ENCODE peak calls at places on chromosomes 11 and 22, in eight cellular contexts. T is stimulated activated CD4-positive, alpha-beta T cell treated with anti-CD3 and anti-CD28 coated beads, Interleukin-15, amount 100 ng/mL, for 48 hours; Q is stimulated activated CD8-positive, alpha-beta memory T cell treated with anti-CD3 and anti-CD28 coated beads, Interleukin-2, amount 100 ng/mL, for 1 hour; Y is effector memory CD8-positive, alpha-beta T cell; I is C1 segment of cervical spinal cord; C is fibroblast of the aortic adventitia; N is fibroblast of gingiva; F is endothelial cell. R is an unnamed sample.

GRCh38 chr11:126857860-126858808 is 142.4 kb downstream of the KIRREL3 start:
- DNase-seq in N (no peak), I (no peak), F (no peak), Q (no peak), T (no peak), C (peak), Y (no peak), R (no peak)

GRCh38 chr11:43988040-43988793 is 45.8 kb downstream of the C11orf96 start:
- DNase-seq in F (no peak), Q (no peak), Y (no peak), N (no peak), C (peak), I (no peak), T (no peak), R (no peak)

GRCh38 chr11:71336996-71337772 is 84.8 kb upstream of the SHANK2 start:
- DNase-seq in Q (no peak), I (no peak), N (no peak), T (no peak), F (no peak), Y (no peak), C (no peak), R (no peak)

GRCh38 chr11:114262681-114263509 is 33.3 kb upstream of the NNMT start:
- DNase-seq in F (peak), C (peak), Q (no peak), Y (no peak), T (no peak), N (peak), I (no peak), R (no peak)

GRCh38 chr22:46531776-46532175 is 5.6 kb downstream of the CELSR1 start:
- DNase-seq in Y (no peak), F (no peak), T (no peak), N (no peak), C (no peak), I (no peak), Q (no peak), R (no peak)

GRCh38 chr11:44235765-44236201 is 74.2 kb downstream of the ALX4 start:
- DNase-seq in Q (no peak), N (peak), I (peak), T (no peak), C (peak), Y (no peak), F (no peak), R (no peak)

GRCh38 chr22:39574779-39575551 is 4.4 kb downstream of the CACNA1I start:
- DNase-seq in Y (no peak), I (peak), N (no peak), T (no peak), Q (no peak), F (no peak), C (peak), R (no peak)

GRCh38 chr11:19595840-19596751 is 116.5 kb upstream of the NAV2 start:
- DNase-seq in F (no peak), Q (no peak), I (peak), Y (no peak), T (no peak), N (peak), C (peak), R (no peak)

GRCh38 chr11:8693555-8693954 is 11.0 kb downstream of the RPL27A start:
- DNase-seq in Y (no peak), I (no peak), N (peak), Q (no peak), C (no peak), F (no peak), T (no peak), R (no peak)

GRCh38 chr11:127651175-127651887 is 650.8 kb upstream of the KIRREL3 start:
- DNase-seq in T (no peak), F (no peak), I (no peak), C (peak), Q (no peak), N (no peak), Y (no peak), R (no peak)

GRCh38 chr22:39748877-39749276 is 144.7 kb downstream of the ENTHD1 start:
- DNase-seq in Q (no peak), F (no peak), Y (no peak), T (no peak), I (no peak), N (peak), C (peak), R (no peak)

GRCh38 chr11:72719551-72719950 is 32.7 kb downstream of the ARAP1 start:
- DNase-seq in C (no peak), T (no peak), I (no peak), N (no peak), F (no peak), Q (no peak), Y (no peak), R (no peak)

GRCh38 chr11:115207166-115207591 is 297.0 kb downstream of the CADM1 start:
- DNase-seq in F (no peak), Q (no peak), C (no peak), I (no peak), Y (no peak), N (no peak), T (no peak), R (no peak)

GRCh38 chr11:115709297-115709696 is 205.1 kb upstream of the CADM1 start:
- DNase-seq in F (no peak), T (no peak), I (peak), Y (no peak), C (no peak), Q (no peak), N (no peak), R (no peak)

GRCh38 chr11:133515075-133515474 is 17.2 kb downstream of the OPCML start:
- DNase-seq in T (no peak), I (no peak), C (no peak), N (no peak), Q (no peak), Y (no peak), F (no peak), R (no peak)

GRCh38 chr11:13668957-13669521 is 571 bp downstream of the FAR1 start:
- DNase-seq in F (peak), Q (peak), N (peak), I (no peak), Y (peak), C (peak), T (peak), R (no peak)

GRCh38 chr22:25359601-25360261 is 140.3 kb downstream of the CRYBB2 start:
- DNase-seq in I (no peak), Q (no peak), Y (no peak), N (no peak), C (no peak), F (no peak), T (no peak), R (no peak)

GRCh38 chr22:22616636-22617035 is 27.8 kb upstream of the GGTLC2 start:
- DNase-seq in Q (no peak), F (no peak), T (peak), I (no peak), Y (no peak), C (no peak), N (no peak), R (peak)

GRCh38 chr22:31680764-31681624 is 19.0 kb upstream of the PISD start:
- DNase-seq in N (peak), Y (no peak), Q (no peak), I (no peak), T (no peak), C (peak), F (no peak), R (no peak)

GRCh38 chr11:129390303-129390816 is 14.7 kb downstream of the BARX2 start:
- DNase-seq in C (no peak), T (no peak), Q (no peak), Y (no peak), N (no peak), I (no peak), F (no peak), R (no peak)

GRCh38 chr11:121237686-121238658 is 54.6 kb upstream of the SC5D start:
- DNase-seq in T (peak), N (peak), I (no peak), F (no peak), C (peak), Q (no peak), Y (no peak), R (no peak)

GRCh38 chr11:45133871-45134270 is 12.6 kb upstream of the PRDM11 start:
- DNase-seq in C (no peak), Y (no peak), T (no peak), Q (no peak), I (no peak), F (no peak), N (no peak), R (no peak)

GRCh38 chr11:36411202-36411640 is 98.9 kb downstream of the TRAF6 start:
- DNase-seq in F (no peak), C (no peak), I (peak), Y (peak), N (no peak), Q (no peak), T (no peak), R (no peak)

GRCh38 chr11:111236355-111236754 is 9.2 kb upstream of the POU2AF2 start:
- DNase-seq in T (no peak), C (peak), I (no peak), F (no peak), Y (no peak), N (no peak), Q (no peak), R (no peak)

GRCh38 chr22:41197808-41198585 is 7.1 kb upstream of the L3MBTL2 start:
- DNase-seq in Y (peak), N (no peak), Q (peak), F (peak), I (no peak), T (peak), C (peak), R (peak)

GRCh38 chr11:108766596-108767173 is 101.8 kb downstream of the DDX10 start:
- DNase-seq in C (no peak), N (no peak), Q (no peak), F (no peak), I (no peak), T (no peak), Y (no peak), R (no peak)

GRCh38 chr11:93622043-93622442 is 39.4 kb upstream of the CEP295 start:
- DNase-seq in Q (no peak), C (no peak), N (no peak), T (no peak), I (no peak), Y (no peak), F (no peak), R (no peak)

GRCh38 chr22:29157759-29158535 is 47.7 kb upstream of the EMID1 start:
- DNase-seq in T (no peak), F (no peak), C (no peak), N (no peak), I (no peak), Y (no peak), Q (no peak), R (no peak)

GRCh38 chr11:15163136-15163535 is 48.4 kb downstream of the INSC start:
- DNase-seq in C (no peak), I (no peak), Q (no peak), F (no peak), Y (no peak), N (peak), T (no peak), R (no peak)

GRCh38 chr11:28632338-28632737 is 524.1 kb downstream of the METTL15 start:
- DNase-seq in F (no peak), Q (no peak), Y (no peak), N (no peak), I (no peak), C (no peak), T (no peak), R (no peak)

GRCh38 chr11:129323896-129324522 is 51.6 kb upstream of the BARX2 start:
- DNase-seq in I (no peak), F (no peak), C (peak), Q (no peak), T (no peak), Y (no peak), N (peak), R (no peak)

GRCh38 chr11:74490945-74491344 is 2.6 kb downstream of the LIPT2 start:
- DNase-seq in N (no peak), T (no peak), I (no peak), Y (no peak), F (no peak), C (no peak), Q (no peak), R (no peak)

GRCh38 chr11:110710520-110711381 is 1.5 kb downstream of the ARHGAP20 start:
- DNase-seq in I (peak), Q (no peak), Y (no peak), F (peak), C (peak), T (no peak), N (peak), R (no peak)

R was measured in central memory CD4-positive, alpha-beta T cell.